ENCODE peak calls at places on chromosomes 5 and 9, in eight cellular contexts. S is lower leg skin; K is iPS-NIHi11; I is left ventricle myocardium inferior; A is activated CD8-positive, alpha-beta T cell treated with anti-CD3 and anti-CD28 coated beads for 36 hours; W is kidney tubule cell; R is GDM1; C is NCI-H82. D is an unnamed sample.
A peak's percentile ranks its signal among the peaks of the same experiment; 100 is the strongest.

GRCh38 chr5:14440598-14441401 is 140.8 kb upstream of the OTULINL start:
- DNase-seq in S (no peak), K (no peak), I (peak; percentile 72), A (no peak), W (peak; percentile 62), R (no peak), C (no peak), D (no peak)

GRCh38 chr9:134691695-134692572 is 50.3 kb downstream of the COL5A1 start:
- DNase-seq in S (no peak), K (no peak), I (no peak), A (no peak), W (no peak), R (no peak), C (no peak), D (no peak)

GRCh38 chr5:126002222-126002897 is 420.8 kb upstream of the GRAMD2B start:
- DNase-seq in S (peak; percentile 71), K (no peak), I (peak; percentile 65), A (no peak), W (peak; percentile 69), R (no peak), C (peak; percentile 86), D (no peak)

GRCh38 chr9:124733964-124734740 is 37.0 kb downstream of the NR6A1 start:
- DNase-seq in S (no peak), K (no peak), I (no peak), A (no peak), W (peak; percentile 67), R (no peak), C (no peak), D (no peak)

GRCh38 chr9:134846699-134847098 is 33.9 kb upstream of the FCN2 start:
- DNase-seq in S (no peak), K (no peak), I (no peak), A (no peak), W (no peak), R (no peak), C (no peak), D (no peak)

GRCh38 chr5:152499816-152500575 is 94.9 kb upstream of the NMUR2 start:
- DNase-seq in S (no peak), K (no peak), I (no peak), A (no peak), W (peak; percentile 81), R (no peak), C (no peak), D (no peak)

GRCh38 chr5:134289509-134290113 is 63.7 kb upstream of the PPP2CA start:
- DNase-seq in S (peak; percentile 27), K (peak; percentile 75), I (no peak), A (peak; percentile 55), W (peak; percentile 81), R (peak; percentile 28), C (peak; percentile 81), D (peak; percentile 83)

GRCh38 chr5:1163366-1163765 is 38.0 kb upstream of the SLC6A19 start:
- DNase-seq in S (no peak), K (no peak), I (no peak), A (no peak), W (no peak), R (no peak), C (no peak), D (no peak)

GRCh38 chr5:6269925-6270324 is 108.4 kb downstream of the MED10 start:
- DNase-seq in S (no peak), K (no peak), I (no peak), A (no peak), W (no peak), R (no peak), C (no peak), D (no peak)

GRCh38 chr9:135702002-135702721 is at the start of gene KCNT1:
- DNase-seq in S (no peak), K (peak; percentile 99), I (peak; percentile 46), A (peak; percentile 65), W (peak; percentile 37), R (peak; percentile 19), C (peak; percentile 45), D (no peak)

GRCh38 chr9:73180373-73180772 is 28.7 kb downstream of the ANXA1 start:
- DNase-seq in S (no peak), K (no peak), I (no peak), A (no peak), W (no peak), R (no peak), C (no peak), D (no peak)

GRCh38 chr5:36459191-36460135 is 146.9 kb upstream of the SLC1A3 start:
- DNase-seq in S (no peak), K (peak; percentile 77), I (no peak), A (no peak), W (peak; percentile 78), R (no peak), C (peak; percentile 16), D (peak; percentile 18)

GRCh38 chr9:95076696-95077052 is 240.8 kb downstream of the FANCC start:
- DNase-seq in S (no peak), K (no peak), I (no peak), A (no peak), W (no peak), R (no peak), C (no peak), D (no peak)

GRCh38 chr5:96629774-96630173 is 32.4 kb upstream of the CAST start:
- DNase-seq in S (peak; percentile 63), K (peak; percentile 31), I (no peak), A (no peak), W (peak; percentile 80), R (no peak), C (peak; percentile 75), D (peak; percentile 22)

GRCh38 chr9:70484232-70485130 is 70.0 kb upstream of the KLF9 start:
- DNase-seq in S (no peak), K (peak; percentile 81), I (no peak), A (no peak), W (peak; percentile 53), R (peak; percentile 42), C (peak; percentile 88), D (peak; percentile 68)

GRCh38 chr9:127444921-127445850 is 6.0 kb downstream of the RPL12 start:
- DNase-seq in S (no peak), K (no peak), I (no peak), A (no peak), W (peak; percentile 23), R (peak; percentile 6), C (peak; percentile 60), D (no peak)

GRCh38 chr9:99851028-99851822 is 29.5 kb downstream of the NR4A3 start:
- DNase-seq in S (no peak), K (no peak), I (no peak), A (peak; percentile 72), W (no peak), R (no peak), C (no peak), D (no peak)

GRCh38 chr5:151661968-151662732 is 24.6 kb downstream of the SPARC start:
- DNase-seq in S (no peak), K (no peak), I (no peak), A (no peak), W (no peak), R (no peak), C (no peak), D (no peak)

GRCh38 chr5:102589661-102590060 is 90.9 kb upstream of the SLCO6A1 start:
- DNase-seq in S (no peak), K (no peak), I (no peak), A (no peak), W (no peak), R (no peak), C (no peak), D (no peak)

GRCh38 chr9:33446507-33447403 is 638 bp downstream of the AQP3 start:
- DNase-seq in S (no peak), K (peak; percentile 44), I (peak; percentile 33), A (peak; percentile 82), W (peak; percentile 83), R (no peak), C (peak; percentile 81), D (no peak)

D was measured in HCT116.